ENCODE peak calls at places on chromosomes 5 and 9, in eight cellular contexts. L, X, R, P, U, H, W and A are unnamed samples.

GRCh38 chr9:96884443-96884842 is 30.1 kb upstream of the ZNF782 start:
- DNase-seq in L (peak), X (peak), R (no peak), P (no peak), U (no peak), H (no peak), W (no peak), A (peak)

GRCh38 chr5:176369934-176370711 is 4.8 kb downstream of the ARL10 start:
- DNase-seq in L (no peak), X (no peak), R (no peak), P (no peak), U (no peak), H (no peak), W (no peak), A (no peak)

GRCh38 chr9:71285191-71285656 is 163.8 kb upstream of the TRPM3 start:
- DNase-seq in L (peak), X (peak), R (peak), P (peak), U (no peak), H (peak), W (no peak), A (peak)

GRCh38 chr9:99115947-99116543 is 11.1 kb downstream of the TGFBR1 start:
- DNase-seq in L (no peak), X (no peak), R (no peak), P (no peak), U (no peak), H (no peak), W (no peak), A (no peak)

GRCh38 chr5:122156724-122157325 is 27.5 kb downstream of the ZNF474 start:
- DNase-seq in L (peak), X (peak), R (no peak), P (no peak), U (no peak), H (no peak), W (no peak), A (peak)

GRCh38 chr5:167378894-167379723 is 912.3 kb upstream of the WWC1 start:
- DNase-seq in L (no peak), X (no peak), R (no peak), P (no peak), U (no peak), H (no peak), W (no peak), A (no peak)

GRCh38 chr9:123284658-123285057 is 16.3 kb upstream of the STRBP start:
- DNase-seq in L (no peak), X (no peak), R (no peak), P (no peak), U (no peak), H (no peak), W (no peak), A (no peak)

GRCh38 chr9:28059192-28059591 is 485.9 kb upstream of the C9orf72 start:
- DNase-seq in L (no peak), X (no peak), R (no peak), P (no peak), U (no peak), H (no peak), W (no peak), A (no peak)

GRCh38 chr5:37005946-37006540 is 129.5 kb downstream of the NIPBL start:
- DNase-seq in L (peak), X (no peak), R (no peak), P (no peak), U (no peak), H (no peak), W (no peak), A (peak)

GRCh38 chr5:21164425-21164824 is 1176.4 kb upstream of the CDH18 start:
- DNase-seq in L (no peak), X (no peak), R (no peak), P (no peak), U (no peak), H (no peak), W (no peak), A (no peak)

GRCh38 chr5:142929602-142930001 is 159.4 kb downstream of the ARHGAP26 start:
- DNase-seq in L (peak), X (peak), R (no peak), P (no peak), U (no peak), H (no peak), W (no peak), A (no peak)

GRCh38 chr5:159189310-159189709 is 20.0 kb downstream of the RNF145 start:
- DNase-seq in L (no peak), X (no peak), R (no peak), P (no peak), U (no peak), H (no peak), W (no peak), A (no peak)

GRCh38 chr9:95981741-95982390 is 106.4 kb downstream of the ERCC6L2 start:
- DNase-seq in L (peak), X (no peak), R (no peak), P (peak), U (no peak), H (no peak), W (no peak), A (no peak)

GRCh38 chr5:1910861-1911772 is 28.4 kb upstream of the IRX4 start:
- DNase-seq in L (no peak), X (no peak), R (no peak), P (no peak), U (no peak), H (no peak), W (no peak), A (no peak)

GRCh38 chr9:124852829-124853531 is at the start of gene WDR38:
- DNase-seq in L (peak), X (no peak), R (peak), P (peak), U (peak), H (peak), W (peak), A (peak)

GRCh38 chr5:167899490-167899889 is 392.0 kb upstream of the WWC1 start:
- DNase-seq in L (peak), X (no peak), R (no peak), P (no peak), U (no peak), H (no peak), W (no peak), A (no peak)

GRCh38 chr9:124216474-124217176 is 41.1 kb upstream of the NEK6 start:
- DNase-seq in L (no peak), X (no peak), R (no peak), P (no peak), U (peak), H (no peak), W (peak), A (no peak)